ENCODE peak calls at places on chromosomes 6 and 20, in five cellular contexts. I is mucosa of descending colon; S is naive thymus-derived CD4-positive, alpha-beta T cell; C is astrocyte of the spinal cord; D is lung. Z is an unnamed sample.

GRCh38 chr6:120826253-120826652 is 508.0 kb downstream of the TBC1D32 start:
- DNase-seq in S (no peak), I (no peak), D (no peak), C (peak; percentile 17), Z (peak; percentile 52)

GRCh38 chr20:47703748-47704147 is 81.5 kb downstream of the SULF2 start:
- DNase-seq in C (no peak), S (no peak), I (no peak), D (no peak), Z (no peak)

GRCh38 chr6:148193063-148193680 is 149.5 kb upstream of the SASH1 start:
- DNase-seq in S (no peak), D (peak; percentile 29), I (peak; percentile 60), C (no peak), Z (no peak)

GRCh38 chr6:119308994-119309657 is 40.4 kb downstream of the MAN1A1 start:
- DNase-seq in C (no peak), D (no peak), I (no peak), S (no peak), Z (no peak)

GRCh38 chr20:55415567-55416142 is 589.7 kb downstream of the CBLN4 start:
- DNase-seq in D (no peak), C (no peak), I (no peak), S (no peak), Z (no peak)

GRCh38 chr6:116010400-116011095 is 50.1 kb downstream of the FRK start:
- DNase-seq in I (no peak), S (no peak), C (peak; percentile 83), D (peak; percentile 65), Z (peak; percentile 54)

GRCh38 chr20:17856024-17856564 is 112.5 kb downstream of the SNX5 start:
- DNase-seq in C (no peak), D (no peak), S (no peak), I (peak; percentile 85), Z (no peak)

GRCh38 chr6:19209202-19209601 is 628.0 kb upstream of the ID4 start:
- DNase-seq in C (no peak), S (no peak), I (no peak), D (no peak), Z (no peak)

GRCh38 chr20:43384321-43384940 is 73.3 kb upstream of the SRSF6 start:
- DNase-seq in C (no peak), S (no peak), D (no peak), I (no peak), Z (no peak)

GRCh38 chr6:9537381-9537780 is 877.5 kb downstream of the TFAP2A start:
- DNase-seq in I (no peak), C (peak; percentile 53), S (no peak), D (no peak), Z (no peak)

GRCh38 chr6:17485181-17485580 is 91.8 kb downstream of the CAP2 start:
- DNase-seq in S (no peak), D (no peak), C (no peak), I (no peak), Z (no peak)

GRCh38 chr20:18672826-18673225 is 85.0 kb downstream of the DTD1 start:
- DNase-seq in C (no peak), I (no peak), S (no peak), D (no peak), Z (no peak)

GRCh38 chr6:25732468-25733198 is 21.9 kb upstream of the SLC17A4 start:
- DNase-seq in C (no peak), I (no peak), D (no peak), S (no peak), Z (no peak)

GRCh38 chr6:136037885-136038460 is 186.5 kb downstream of the PDE7B start:
- DNase-seq in I (no peak), C (peak; percentile 72), D (no peak), S (no peak), Z (peak; percentile 27)

GRCh38 chr6:25232478-25232877 is 46.7 kb upstream of the CARMIL1 start:
- DNase-seq in D (no peak), C (peak; percentile 32), S (no peak), I (no peak), Z (no peak)